ENCODE peak calls at places on chromosomes 3 and 15, in nine cellular contexts. Z is fibroblast of lung, J is BJ, P is endothelial cell, C is left lung, B is neural crest cell, F is dorsolateral prefrontal cortex, K is esophagus squamous epithelium, O is mucosa of descending colon. T is an unnamed sample.

GRCh38 chr15:65303687-65304392 is 637 bp upstream of the RNU5B-1 start:
- DNase-seq in Z (peak; percentile 60), J (no peak), P (no peak), C (peak; percentile 70), B (no peak), F (no peak), K (no peak), O (peak; percentile 72), T (peak; percentile 66)

GRCh38 chr3:124816206-124816605 is 71.0 kb downstream of the ITGB5 start:
- DNase-seq in Z (no peak), J (no peak), P (no peak), C (no peak), B (no peak), F (no peak), K (no peak), O (no peak), T (no peak)

GRCh38 chr15:28123408-28124023 is 24.4 kb upstream of the OCA2 start:
- DNase-seq in Z (peak; percentile 68), J (no peak), P (peak; percentile 84), C (no peak), B (peak; percentile 81), F (peak; percentile 46), K (no peak), O (no peak), T (peak; percentile 73)

GRCh38 chr15:72732554-72732953 is 46.5 kb downstream of the BBS4 start:
- DNase-seq in Z (no peak), J (no peak), P (no peak), C (no peak), B (no peak), F (no peak), K (no peak), O (no peak), T (no peak)

GRCh38 chr15:88401972-88402656 is 65.1 kb downstream of the MRPL46 start:
- DNase-seq in Z (no peak), J (no peak), P (no peak), C (no peak), B (no peak), F (peak; percentile 22), K (no peak), O (no peak), T (no peak)

GRCh38 chr3:64342940-64343691 is 117.8 kb upstream of the PRICKLE2 start:
- DNase-seq in Z (peak; percentile 93), J (no peak), P (no peak), C (no peak), B (no peak), F (no peak), K (no peak), O (no peak), T (no peak)

GRCh38 chr3:51819709-51820406 is 40.8 kb upstream of the IQCF6 start:
- DNase-seq in Z (no peak), J (no peak), P (peak; percentile 43), C (no peak), B (peak; percentile 15), F (no peak), K (no peak), O (no peak), T (no peak)

GRCh38 chr3:152650177-152650576 is 184.8 kb upstream of the P2RY1 start:
- DNase-seq in Z (no peak), J (no peak), P (no peak), C (no peak), B (peak; percentile 25), F (peak; percentile 36), K (no peak), O (no peak), T (no peak)

GRCh38 chr3:139718415-139718814 is 40.6 kb upstream of the NMNAT3 start:
- DNase-seq in Z (peak; percentile 47), J (no peak), P (peak; percentile 67), C (no peak), B (peak; percentile 26), F (no peak), K (no peak), O (no peak), T (peak; percentile 19)

GRCh38 chr3:187957209-187957981 is 196.6 kb upstream of the LPP start:
- DNase-seq in Z (peak; percentile 53), J (no peak), P (no peak), C (no peak), B (no peak), F (no peak), K (no peak), O (no peak), T (peak; percentile 34)

GRCh38 chr3:64796597-64796996 is 108.8 kb upstream of the ADAMTS9 start:
- DNase-seq in Z (no peak), J (no peak), P (no peak), C (no peak), B (no peak), F (no peak), K (no peak), O (no peak), T (no peak)

GRCh38 chr15:101633356-101633755 is 18.8 kb downstream of the TM2D3 start:
- DNase-seq in Z (no peak), J (no peak), P (no peak), C (no peak), B (no peak), F (no peak), K (no peak), O (no peak), T (no peak)

GRCh38 chr3:178960191-178960590 is 111.4 kb downstream of the ZMAT3 start:
- DNase-seq in Z (no peak), J (no peak), P (no peak), C (no peak), B (no peak), F (no peak), K (no peak), O (no peak), T (no peak)

GRCh38 chr3:180755553-180755952 is 76.3 kb upstream of the CCDC39 start:
- DNase-seq in Z (no peak), J (no peak), P (no peak), C (no peak), B (no peak), F (no peak), K (no peak), O (no peak), T (no peak)

GRCh38 chr3:62669161-62669560 is 206.1 kb downstream of the CADPS start:
- DNase-seq in Z (no peak), J (no peak), P (no peak), C (no peak), B (no peak), F (no peak), K (no peak), O (no peak), T (no peak)

GRCh38 chr3:56851966-56852884 is 50.5 kb upstream of the ARHGEF3 start:
- DNase-seq in Z (peak; percentile 85), J (no peak), P (no peak), C (no peak), B (no peak), F (no peak), K (no peak), O (no peak), T (no peak)

GRCh38 chr15:60122691-60123090 is 118.6 kb downstream of the FOXB1 start:
- DNase-seq in Z (no peak), J (no peak), P (no peak), C (no peak), B (no peak), F (no peak), K (no peak), O (no peak), T (no peak)

GRCh38 chr3:106720510-106720909 is 656.7 kb upstream of the CCDC54 start:
- DNase-seq in Z (no peak), J (no peak), P (no peak), C (no peak), B (no peak), F (no peak), K (no peak), O (no peak), T (no peak)

GRCh38 chr15:83446904-83447708 is at the start of gene SH3GL3:
- DNase-seq in Z (peak; percentile 87), J (no peak), P (peak; percentile 74), C (peak; percentile 78), B (peak; percentile 76), F (peak; percentile 90), K (peak; percentile 19), O (peak; percentile 66), T (peak; percentile 68)
- TF ChIP-seq CTCF in Z (peak; percentile 49), J (peak; percentile 47), P (no peak), C (no peak), B (peak; percentile 62), F (peak; percentile 83), K (no peak), O (no peak), T (no peak)

DNA sequence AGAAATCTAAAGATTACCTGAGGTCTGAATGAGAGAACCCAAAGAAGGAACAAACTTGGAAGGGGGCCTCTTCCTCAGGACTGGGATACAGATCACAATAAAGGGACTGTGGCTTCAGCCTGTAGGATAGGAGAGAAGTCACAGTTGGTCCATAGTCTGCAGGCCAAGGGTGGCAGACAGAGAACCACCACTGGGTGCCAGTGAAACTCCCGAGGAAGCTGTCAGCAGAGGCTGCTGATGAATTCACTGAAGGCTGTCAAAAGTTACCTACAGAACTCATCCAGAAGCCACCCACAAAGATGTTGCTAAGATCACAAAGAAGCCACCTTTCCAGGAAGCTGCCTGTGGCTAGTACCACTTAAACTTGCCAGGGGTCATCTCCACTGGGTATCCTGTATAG is 78.5 kb downstream of the TMCO5A start:
- DNase-seq in Z (no peak), J (no peak), P (no peak), C (no peak), B (no peak), F (no peak), K (no peak), O (no peak), T (no peak)
- TF ChIP-seq CTCF in Z (no peak), J (no peak), P (no peak), C (no peak), B (no peak), F (no peak), K (no peak), O (no peak), T (no peak)

GRCh38 chr15:43446344-43446743 is 46.6 kb downstream of the TP53BP1 start:
- DNase-seq in Z (no peak), J (no peak), P (no peak), C (no peak), B (no peak), F (no peak), K (no peak), O (no peak), T (no peak)

GRCh38 chr15:43439268-43439667 is 53.7 kb downstream of the TP53BP1 start:
- DNase-seq in Z (no peak), J (no peak), P (no peak), C (no peak), B (no peak), F (no peak), K (no peak), O (no peak), T (no peak)

GRCh38 chr15:43441316-43441715 is 51.6 kb downstream of the TP53BP1 start:
- DNase-seq in Z (peak; percentile 42), J (no peak), P (no peak), C (no peak), B (no peak), F (no peak), K (no peak), O (no peak), T (no peak)

GRCh38 chr15:43436395-43436794 is 56.6 kb downstream of the TP53BP1 start:
- DNase-seq in Z (no peak), J (no peak), P (no peak), C (no peak), B (no peak), F (no peak), K (no peak), O (no peak), T (no peak)

GRCh38 chr15:43440721-43441281 is 52.2 kb downstream of the TP53BP1 start:
- DNase-seq in Z (peak; percentile 98), J (peak; percentile 94), P (no peak), C (no peak), B (no peak), F (no peak), K (no peak), O (no peak), T (peak; percentile 22)
- TF ChIP-seq CTCF in Z (peak; percentile 54), J (peak; percentile 51), P (no peak), C (peak; percentile 30), B (peak; percentile 55), F (peak; percentile 81), K (peak; percentile 35), O (no peak), T (peak; percentile 18)

GRCh38 chr3:28575748-28576589 is 227.3 kb upstream of the AZI2 start:
- DNase-seq in Z (peak; percentile 27), J (no peak), P (peak; percentile 51), C (no peak), B (peak; percentile 44), F (peak; percentile 21), K (no peak), O (no peak), T (no peak)
- TF ChIP-seq CTCF in Z (no peak), J (no peak), P (no peak), C (no peak), B (no peak), F (no peak), K (no peak), O (no peak), T (no peak)

T was measured in colonic mucosa.